ENCODE peak calls at places on chromosomes 2 and 18, in six cellular contexts. X, J, N, B, S and R are unnamed samples. For H3K4me1, the result is how much of the 10 kb centered on the place peaks cover.

GRCh38 chr2:105739944-105740734 is 4.6 kb upstream of the NCK2 start:
- DNase-seq in B (no peak), S (no peak), J (no peak), N (no peak), X (no peak), R (no peak)

GRCh38 chr18:71809711-71810110 is 734.4 kb downstream of the CBLN2 start:
- DNase-seq in X (no peak), S (no peak), N (no peak), B (no peak), J (no peak), R (no peak)

GRCh38 chr2:73075477-73076373 is 4.2 kb upstream of the SFXN5 start:
- DNase-seq in S (no peak), J (peak), B (no peak), X (no peak), N (no peak), R (no peak)

GRCh38 chr2:228681426-228681825 is 499.9 kb upstream of the SPHKAP start:
- DNase-seq in B (peak), J (no peak), N (peak), X (no peak), S (peak), R (no peak)

GRCh38 chr2:177332041-177332991 is 60.3 kb upstream of the AGPS start:
- DNase-seq in N (peak), X (peak), B (peak), S (peak), J (peak), R (peak)

GRCh38 chr18:75618146-75618545 is 190.6 kb upstream of the SMIM21 start:
- DNase-seq in X (no peak), N (no peak), B (no peak), S (no peak), J (no peak), R (no peak)

GRCh38 chr18:49139726-49140125 is 189.0 kb upstream of the SMAD7 start:
- DNase-seq in J (no peak), S (no peak), N (peak), X (no peak), B (no peak), R (no peak)

GRCh38 chr2:37892436-37893114 is 32.5 kb upstream of the RMDN2 start:
- DNase-seq in N (no peak), B (no peak), X (peak), J (no peak), S (no peak), R (peak)

GRCh38 chr2:187477041-187477440 is 29.0 kb upstream of the CALCRL start:
- DNase-seq in B (no peak), X (no peak), N (no peak), S (no peak), J (no peak), R (no peak)

GRCh38 chr2:96146151-96146880 is 1.1 kb upstream of the DUSP2 start:
- DNase-seq in B (no peak), X (peak), J (peak), S (no peak), N (no peak), R (peak)

GRCh38 chr2:96146881-96147592 is 1.8 kb upstream of the DUSP2 start:
- DNase-seq in B (no peak), X (no peak), S (no peak), J (peak), N (no peak), R (no peak)

GRCh38 chr2:96143848-96144480 is 1.3 kb downstream of the DUSP2 start:
- DNase-seq in S (no peak), X (no peak), N (peak), B (peak), J (peak), R (no peak)

GRCh38 chr2:96144481-96145027 is 686 bp downstream of the DUSP2 start:
- DNase-seq in X (no peak), S (no peak), B (peak), N (no peak), J (peak), R (peak)

DNA sequence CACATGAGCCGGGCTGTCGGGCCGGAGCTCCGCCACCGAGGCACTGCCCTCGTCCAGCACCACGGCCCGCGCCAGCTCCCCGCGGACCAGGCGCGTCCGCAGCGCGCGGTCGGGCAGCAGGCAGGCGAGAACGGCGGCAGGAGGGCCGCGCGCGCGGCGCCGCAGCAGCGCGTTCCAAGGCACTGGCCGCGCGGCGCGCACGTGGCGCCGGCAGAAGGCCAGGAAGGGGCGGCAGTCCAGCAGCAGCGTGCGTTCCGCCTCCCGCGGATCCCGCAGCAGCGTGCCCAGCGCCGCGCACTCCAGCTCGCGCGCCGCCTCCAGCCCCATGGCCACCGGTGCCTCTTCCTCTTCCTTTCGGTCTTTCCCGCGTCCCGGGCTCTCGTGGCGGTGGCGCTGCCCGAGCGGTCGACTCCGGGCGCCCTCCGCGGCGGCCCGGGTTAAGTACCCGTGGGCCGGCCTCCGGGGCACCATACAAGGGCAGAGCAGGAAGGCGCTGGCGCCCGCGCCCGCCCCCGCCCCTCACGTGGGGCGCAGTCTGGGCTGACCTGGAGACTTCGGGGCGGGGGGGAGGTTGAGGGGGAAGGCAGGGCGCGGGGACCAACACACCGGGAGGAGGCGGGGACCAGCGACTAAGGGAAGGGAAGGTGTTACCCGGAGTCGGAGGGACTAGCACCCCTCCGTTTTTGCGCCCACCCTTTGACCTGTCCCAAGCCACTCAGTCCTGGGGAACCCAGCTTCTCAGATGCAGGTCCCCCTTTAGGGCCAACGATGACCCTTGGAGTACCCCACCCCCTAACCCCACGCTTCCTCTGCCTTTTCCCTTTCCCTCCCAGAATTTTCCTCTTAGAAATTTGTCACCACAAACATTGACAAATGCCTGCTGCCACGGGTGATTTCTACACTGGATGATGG is at the start of gene DUSP2:
- DNase-seq in J (peak), X (peak), N (peak), S (peak), B (peak), R (peak)
- H3K27ac ChIP-seq in J (peak), X (peak), N (no peak), S (no peak), B (no peak), R (peak)

DNA sequence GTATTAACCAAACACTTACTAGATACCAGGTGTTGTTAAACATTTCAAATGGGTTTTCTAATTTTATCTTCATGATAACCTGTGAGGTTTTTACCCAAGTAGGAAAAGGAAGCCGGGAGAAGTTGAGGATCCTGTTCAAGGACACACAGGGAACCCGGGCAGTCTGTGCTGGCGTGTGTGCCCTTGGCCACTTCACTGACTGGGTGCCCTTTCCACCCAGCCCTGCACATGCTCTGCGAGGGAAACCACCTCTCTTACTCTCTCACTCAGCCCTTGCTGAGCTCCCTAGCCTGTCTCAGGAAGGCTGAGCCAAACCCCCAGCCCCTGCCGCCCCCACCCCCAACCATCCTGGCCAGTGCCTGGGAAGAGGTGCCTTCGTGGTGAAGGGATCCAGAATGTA is 51.8 kb downstream of the TEX44 start:
- DNase-seq in S (no peak), X (no peak), J (no peak), B (no peak), N (no peak), R (no peak)
- H3K4me1 ChIP-seq in S (under half), X (under half), J (under half), B (under half), N (under half), R (under half)

DNA sequence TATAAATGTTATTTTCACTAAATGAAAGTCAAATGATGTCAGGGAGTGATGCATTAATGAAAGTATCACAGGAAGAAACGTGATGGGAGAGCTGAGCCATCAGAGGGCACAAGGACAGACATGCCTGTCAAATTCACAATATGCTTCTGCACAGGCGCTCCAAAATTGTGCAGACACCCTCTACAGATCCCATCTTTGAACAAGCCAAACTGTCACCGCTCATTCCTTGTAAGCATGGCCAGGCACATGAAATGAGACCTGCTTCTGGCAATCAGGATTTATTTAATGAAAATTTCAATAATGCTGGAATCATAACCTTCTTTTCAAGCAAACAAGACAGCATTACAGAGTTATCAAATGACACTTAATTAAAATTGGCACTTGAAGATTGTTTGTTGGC is 20.4 kb upstream of the FSHR start:
- DNase-seq in N (no peak), B (no peak), J (no peak), S (no peak), X (no peak), R (no peak)
- H3K27ac ChIP-seq in N (no peak), B (no peak), J (no peak), S (no peak), X (no peak), R (no peak)

GRCh38 chr2:28320009-28320365 is 72.7 kb upstream of the FOSL2 start:
- DNase-seq in S (no peak), J (no peak), X (no peak), B (no peak), N (no peak), R (no peak)
- H3K4me1 ChIP-seq in S (under half), J (under half), X (under half), B (under half), N (half or more), R (under half)

DNA sequence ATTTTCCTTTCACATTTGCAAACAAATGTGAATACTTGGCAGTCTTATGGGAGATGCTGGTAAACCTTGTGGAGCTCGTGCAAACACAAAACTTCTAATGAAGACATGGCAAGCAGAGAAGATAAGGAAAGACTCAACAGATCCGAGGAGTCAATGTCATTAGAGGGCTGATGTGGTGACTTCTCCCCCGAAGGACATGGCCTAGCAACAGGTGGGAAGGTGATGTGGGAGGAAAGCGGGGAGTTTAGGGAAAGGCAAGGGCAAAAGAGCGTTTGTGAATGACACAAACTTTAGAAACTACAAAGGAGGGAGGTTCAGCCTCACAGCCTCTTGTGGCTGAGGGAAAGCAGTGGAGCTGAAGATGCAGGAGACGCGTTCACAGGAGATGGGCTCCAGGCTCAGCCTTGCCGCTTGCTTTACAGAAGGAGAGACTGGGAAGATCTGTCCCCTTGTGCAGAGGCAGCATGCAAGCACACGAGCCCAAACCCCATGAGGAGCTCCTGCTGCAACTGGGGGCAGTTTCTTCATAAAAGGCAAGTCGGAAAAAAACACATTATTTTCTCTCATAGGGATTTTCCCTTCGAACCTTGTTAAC is 86.6 kb downstream of the SOWAHC start:
- DNase-seq in B (no peak), S (no peak), N (no peak), J (no peak), X (no peak), R (no peak)
- H3K27ac ChIP-seq in B (peak), S (peak), N (no peak), J (no peak), X (peak), R (no peak)

DNA sequence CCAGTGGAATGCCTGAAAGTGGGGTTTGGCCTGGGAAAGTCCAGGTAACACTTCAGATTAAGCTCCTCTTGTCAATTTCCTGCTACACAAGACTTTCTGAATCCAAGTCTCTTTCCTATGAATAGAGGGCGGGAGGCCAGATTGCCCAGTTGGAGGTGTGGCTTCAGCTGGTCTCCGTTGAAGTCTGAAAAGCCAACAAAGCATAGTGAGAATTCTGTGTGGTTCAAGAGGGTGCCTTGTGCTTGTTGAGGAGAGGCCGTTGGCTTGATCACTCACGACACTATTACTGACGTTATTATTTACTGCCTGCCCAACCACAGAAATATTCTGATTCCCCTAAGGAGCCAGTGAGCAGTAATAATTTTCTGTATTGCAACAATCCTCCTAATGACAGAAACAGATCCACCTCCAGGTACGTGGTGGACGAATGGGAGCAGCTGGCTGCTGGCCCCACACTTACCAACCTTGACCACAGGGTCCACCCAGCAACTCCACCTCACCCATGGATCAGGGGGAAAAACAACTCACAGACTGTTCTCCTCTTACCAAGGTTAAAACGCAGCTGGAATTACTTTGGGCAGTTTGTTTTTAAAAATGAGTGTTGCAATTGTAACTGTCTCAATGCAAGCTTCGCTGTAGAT is 21.9 kb downstream of the NRP2 start:
- DNase-seq in N (no peak), B (no peak), S (no peak), J (no peak), X (peak), R (no peak)
- H3K4me1 ChIP-seq in N (half or more), B (under half), S (under half), J (under half), X (under half), R (under half)

DNA sequence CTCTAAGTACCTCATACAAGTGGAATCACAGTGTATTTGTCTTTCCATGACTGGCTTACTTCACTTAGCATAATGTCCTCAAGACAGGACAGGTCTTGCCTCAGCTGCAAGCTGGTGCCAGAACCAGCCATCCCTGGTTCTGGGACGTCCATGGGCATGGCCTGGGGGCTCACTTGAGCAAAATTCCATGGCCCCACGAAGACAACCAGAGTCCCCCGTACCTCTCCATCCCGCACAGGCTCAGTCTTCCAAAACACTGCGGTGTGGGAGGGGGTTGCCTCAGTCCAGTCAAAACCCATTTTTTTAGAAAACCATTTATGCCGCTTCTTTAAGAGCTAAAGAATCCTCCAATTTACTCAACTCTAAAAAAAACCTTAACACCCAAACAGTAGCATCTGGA is 21.7 kb upstream of the CABLES1 start:
- DNase-seq in X (no peak), S (no peak), B (no peak), J (no peak), N (no peak), R (no peak)
- H3K27ac ChIP-seq in X (no peak), S (no peak), B (no peak), J (no peak), N (no peak), R (no peak)

GRCh38 chr18:46346213-46346612 is 242.0 kb downstream of the HAUS1 start:
- DNase-seq in J (no peak), N (no peak), S (no peak), B (no peak), X (no peak), R (peak)

GRCh38 chr18:46343456-46343855 is 239.3 kb downstream of the HAUS1 start:
- DNase-seq in S (no peak), N (no peak), B (no peak), X (no peak), J (no peak), R (no peak)

GRCh38 chr18:46343940-46344372 is 239.8 kb downstream of the HAUS1 start:
- DNase-seq in N (no peak), J (peak), X (peak), S (no peak), B (peak), R (peak)

GRCh38 chr18:46345181-46345465 is 240.9 kb downstream of the HAUS1 start:
- DNase-seq in B (no peak), N (no peak), S (no peak), X (no peak), J (no peak), R (no peak)

GRCh38 chr18:46344416-46345180 is 240.4 kb downstream of the HAUS1 start:
- DNase-seq in X (no peak), B (no peak), S (no peak), N (no peak), J (no peak), R (no peak)
- H3K4me1 ChIP-seq in X (under half), B (under half), S (under half), N (under half), J (under half), R (under half)